ENCODE peak calls at places on chromosomes 6 and 20, in seven cellular contexts. Z is HCT116, R is H1, Y is K562, K is SK-N-SH, T is GM12878, X is HepG2. A is an unnamed sample.

GRCh38 chr20:52105045-52105572 is 86.5 kb downstream of the ZFP64 start:
- DNase-seq in Z (no peak), R (no peak), Y (no peak), K (peak; percentile 48), T (no peak), X (no peak), A (no peak)

GRCh38 chr20:50450961-50451752 is 59.0 kb upstream of the PTPN1 start:
- DNase-seq in Z (no peak), R (no peak), Y (no peak), K (no peak), T (peak; percentile 68), X (peak; percentile 68), A (no peak)

GRCh38 chr6:138382498-138383265 is 5.0 kb downstream of the SMIM28 start:
- DNase-seq in Z (no peak), R (no peak), Y (no peak), K (no peak), T (no peak), X (no peak), A (no peak)

GRCh38 chr6:148835920-148836441 is 89.2 kb downstream of the UST start:
- DNase-seq in Z (no peak), R (no peak), Y (no peak), K (no peak), T (no peak), X (no peak), A (no peak)

GRCh38 chr6:35441642-35442041 is 10.5 kb upstream of the FANCE start:
- DNase-seq in Z (no peak), R (no peak), Y (no peak), K (no peak), T (no peak), X (no peak), A (no peak)

GRCh38 chr6:80214436-80215022 is 108.1 kb downstream of the BCKDHB start:
- DNase-seq in Z (peak; percentile 22), R (no peak), Y (peak; percentile 12), K (peak; percentile 45), T (no peak), X (peak; percentile 29), A (peak; percentile 22)

GRCh38 chr6:113654396-113654795 is 202.7 kb upstream of the MARCKS start:
- DNase-seq in Z (peak; percentile 41), R (no peak), Y (no peak), K (no peak), T (no peak), X (no peak), A (no peak)

GRCh38 chr6:65461121-65461520 is 245.9 kb downstream of the EYS start:
- DNase-seq in Z (no peak), R (no peak), Y (peak; percentile 6), K (no peak), T (no peak), X (no peak), A (no peak)

GRCh38 chr6:35216832-35217811 is 3.4 kb downstream of the SCUBE3 start:
- DNase-seq in Z (no peak), R (no peak), Y (peak; percentile 46), K (no peak), T (no peak), X (no peak), A (no peak)

GRCh38 chr20:20407891-20408805 is 40.2 kb downstream of the INSM1 start:
- DNase-seq in Z (peak; percentile 3), R (no peak), Y (no peak), K (peak; percentile 76), T (no peak), X (peak; percentile 22), A (peak; percentile 18)

GRCh38 chr6:26556263-26557070 is 18.3 kb downstream of the HMGN4 start:
- DNase-seq in Z (peak; percentile 84), R (no peak), Y (peak; percentile 77), K (peak; percentile 48), T (no peak), X (peak; percentile 93), A (peak; percentile 98)

GRCh38 chr6:98641929-98642328 is 192.4 kb upstream of the POU3F2 start:
- DNase-seq in Z (no peak), R (no peak), Y (no peak), K (no peak), T (no peak), X (peak; percentile 77), A (no peak)

GRCh38 chr6:142833054-142833453 is 111.9 kb downstream of the HIVEP2 start:
- DNase-seq in Z (no peak), R (no peak), Y (no peak), K (no peak), T (no peak), X (no peak), A (peak; percentile 84)

GRCh38 chr6:133047065-133047665 is 194.0 kb upstream of the EYA4 start:
- DNase-seq in Z (no peak), R (no peak), Y (no peak), K (no peak), T (no peak), X (no peak), A (no peak)
- TF ChIP-seq SIN3A in Z (no peak), R (no peak), Y (no peak), K (no peak), T (no peak), X (no peak), A (no peak)

GRCh38 chr6:52360601-52361346 is 1.2 kb upstream of the PAQR8 start:
- DNase-seq in Z (no peak), R (no peak), Y (no peak), K (peak; percentile 10), T (no peak), X (no peak), A (no peak)

GRCh38 chr6:52363222-52363867 is 1.4 kb downstream of the PAQR8 start:
- DNase-seq in Z (no peak), R (no peak), Y (no peak), K (peak; percentile 28), T (no peak), X (peak; percentile 75), A (no peak)

GRCh38 chr6:52361347-52361944 is 505 bp upstream of the PAQR8 start:
- DNase-seq in Z (no peak), R (no peak), Y (peak; percentile 31), K (no peak), T (no peak), X (no peak), A (no peak)

GRCh38 chr6:52361945-52362442 is at the start of gene PAQR8:
- DNase-seq in Z (peak; percentile 10), R (no peak), Y (peak; percentile 97), K (peak; percentile 97), T (no peak), X (no peak), A (no peak)

DNA sequence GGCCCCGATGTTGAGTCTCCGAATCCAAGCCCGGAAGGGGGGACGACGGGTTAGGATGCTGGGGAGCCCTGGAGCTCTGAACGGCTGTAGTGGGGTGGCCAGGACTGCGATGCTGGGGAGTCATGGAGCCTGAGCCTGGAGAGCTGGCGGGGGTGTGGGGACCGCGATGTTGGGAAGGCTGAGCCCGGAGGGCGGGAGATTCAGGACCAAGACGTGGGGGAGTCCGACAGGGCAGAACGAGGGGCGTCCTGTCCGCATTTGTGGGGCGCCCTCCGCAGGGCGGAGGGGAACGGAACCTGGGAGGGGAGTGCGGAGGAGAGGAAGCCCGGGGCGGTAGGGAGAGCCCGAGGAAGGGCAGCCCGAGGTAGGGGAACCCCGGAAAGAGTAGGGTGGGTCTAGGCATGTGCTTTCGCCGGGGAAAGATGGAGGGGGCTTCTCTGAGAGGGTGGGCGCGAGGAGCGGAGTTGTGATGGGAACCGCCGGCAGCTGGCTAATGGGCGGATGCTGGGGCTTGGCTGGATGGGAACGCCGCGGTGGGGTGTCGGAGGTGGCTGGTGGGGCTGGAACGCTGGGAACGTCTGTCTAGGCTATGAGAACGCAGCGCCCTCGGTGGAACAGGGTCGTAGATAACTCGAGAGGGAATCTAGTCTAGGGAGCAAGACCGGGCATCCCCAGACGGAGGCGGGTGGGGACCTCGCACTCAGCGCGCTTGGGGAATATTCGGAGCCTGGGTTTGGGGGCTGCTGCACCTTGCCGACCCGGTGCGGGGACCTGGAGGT is 681 bp downstream of the PAQR8 start:
- DNase-seq in Z (no peak), R (no peak), Y (peak; percentile 63), K (peak; percentile 72), T (no peak), X (no peak), A (no peak)
- TF ChIP-seq SIN3A in Z (no peak), R (no peak), Y (no peak), K (no peak), T (no peak), X (no peak), A (no peak)

GRCh38 chr6:134732761-134733160 is 217.1 kb downstream of the ALDH8A1 start:
- DNase-seq in Z (no peak), R (no peak), Y (no peak), K (no peak), T (no peak), X (no peak), A (no peak)
- TF ChIP-seq SIN3A in Z (no peak), R (no peak), Y (no peak), K (no peak), T (no peak), X (no peak), A (no peak)

GRCh38 chr6:87941556-87942358 is 105.9 kb upstream of the SPACA1 start:
- DNase-seq in Z (no peak), R (no peak), Y (no peak), K (no peak), T (no peak), X (no peak), A (no peak)

GRCh38 chr6:87944541-87944954 is 103.1 kb upstream of the SPACA1 start:
- DNase-seq in Z (no peak), R (no peak), Y (no peak), K (peak; percentile 10), T (no peak), X (peak; percentile 71), A (peak; percentile 32)

GRCh38 chr6:87945966-87946365 is 101.7 kb upstream of the SPACA1 start:
- DNase-seq in Z (no peak), R (no peak), Y (no peak), K (no peak), T (no peak), X (no peak), A (no peak)

GRCh38 chr6:87943191-87943590 is 104.5 kb upstream of the SPACA1 start:
- DNase-seq in Z (no peak), R (no peak), Y (no peak), K (no peak), T (no peak), X (no peak), A (no peak)

GRCh38 chr6:87945181-87945580 is 102.5 kb upstream of the SPACA1 start:
- DNase-seq in Z (no peak), R (no peak), Y (no peak), K (no peak), T (no peak), X (no peak), A (no peak)
- TF ChIP-seq SIN3A in Z (no peak), R (no peak), Y (no peak), K (no peak), T (no peak), X (no peak), A (no peak)

DNA sequence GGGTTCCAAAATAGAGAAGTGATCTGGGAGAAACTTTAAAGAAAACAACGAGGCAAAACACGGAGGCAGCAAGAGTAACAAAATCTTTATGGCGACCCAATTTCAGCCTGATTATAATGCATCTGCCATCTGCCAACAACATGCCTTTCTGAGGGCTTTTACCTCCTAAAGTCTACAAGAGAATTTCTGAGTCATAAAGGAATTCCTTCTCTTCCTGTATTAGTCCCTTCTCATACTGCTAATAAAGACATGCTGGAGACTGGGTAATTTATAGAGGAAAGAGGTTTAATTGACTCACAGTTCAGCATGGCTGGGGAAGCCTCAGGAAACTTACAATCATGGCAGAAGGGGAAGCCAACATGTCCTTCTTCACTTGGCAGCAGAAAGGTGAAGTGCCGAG is 226.6 kb downstream of the HACE1 start:
- DNase-seq in Z (no peak), R (no peak), Y (no peak), K (no peak), T (no peak), X (no peak), A (no peak)
- TF ChIP-seq SIN3A in Z (no peak), R (no peak), Y (no peak), K (no peak), T (no peak), X (no peak), A (no peak)

GRCh38 chr6:19153270-19153980 is 683.7 kb upstream of the ID4 start:
- DNase-seq in Z (no peak), R (no peak), Y (no peak), K (no peak), T (no peak), X (no peak), A (no peak)
- TF ChIP-seq SIN3A in Z (no peak), R (no peak), Y (no peak), K (no peak), T (no peak), X (no peak), A (no peak)